ENCODE peak calls at places on chromosomes 11 and 22, in five cellular contexts. H is lower leg skin, Q is Caco-2, L is Peyer's patch, T is NT2/D1. Z is an unnamed sample.

GRCh38 chr22:50363411-50364194 is 20.5 kb downstream of the PPP6R2 start:
- DNase-seq in H (no peak), Q (no peak), L (no peak), T (no peak), Z (no peak)

GRCh38 chr11:15720460-15720859 is 605.7 kb downstream of the INSC start:
- DNase-seq in T (no peak), L (no peak), Q (no peak), H (no peak), Z (peak)

GRCh38 chr22:50612715-50613221 is 12.2 kb downstream of the MAPK8IP2 start:
- DNase-seq in Q (no peak), T (no peak), H (peak), L (peak), Z (no peak)

GRCh38 chr11:32581556-32581955 is 2.1 kb upstream of the EIF3M start:
- DNase-seq in H (no peak), L (no peak), Q (no peak), T (no peak), Z (no peak)

GRCh38 chr11:33741806-33742205 is 5.6 kb upstream of the CD59 start:
- DNase-seq in T (no peak), L (no peak), H (no peak), Q (no peak), Z (no peak)

GRCh38 chr11:126518130-126518995 is 162.9 kb downstream of the ST3GAL4 start:
- DNase-seq in H (no peak), Q (no peak), L (peak), T (no peak), Z (no peak)

GRCh38 chr11:65573391-65574146 is 1.2 kb downstream of the FAM89B start:
- DNase-seq in T (no peak), L (no peak), Q (no peak), H (no peak), Z (no peak)

GRCh38 chr11:45087761-45088160 is 58.7 kb upstream of the PRDM11 start:
- DNase-seq in L (no peak), H (no peak), Q (no peak), T (no peak), Z (no peak)

GRCh38 chr11:115963170-115963569 is 459.0 kb upstream of the CADM1 start:
- DNase-seq in L (no peak), Q (no peak), H (no peak), T (no peak), Z (peak)

GRCh38 chr22:23398701-23399366 is 181.3 kb downstream of the IGLL1 start:
- DNase-seq in L (peak), T (no peak), Q (peak), H (no peak), Z (no peak)
- H3K4me3 ChIP-seq in L (no peak), T (no peak), Q (no peak), H (no peak), Z (no peak)

GRCh38 chr11:69486056-69486772 is 4.8 kb downstream of the LINC01488 start:
- DNase-seq in H (no peak), Q (no peak), L (no peak), T (no peak), Z (no peak)
- H3K4me3 ChIP-seq in H (no peak), Q (no peak), L (no peak), T (no peak), Z (no peak)

DNA sequence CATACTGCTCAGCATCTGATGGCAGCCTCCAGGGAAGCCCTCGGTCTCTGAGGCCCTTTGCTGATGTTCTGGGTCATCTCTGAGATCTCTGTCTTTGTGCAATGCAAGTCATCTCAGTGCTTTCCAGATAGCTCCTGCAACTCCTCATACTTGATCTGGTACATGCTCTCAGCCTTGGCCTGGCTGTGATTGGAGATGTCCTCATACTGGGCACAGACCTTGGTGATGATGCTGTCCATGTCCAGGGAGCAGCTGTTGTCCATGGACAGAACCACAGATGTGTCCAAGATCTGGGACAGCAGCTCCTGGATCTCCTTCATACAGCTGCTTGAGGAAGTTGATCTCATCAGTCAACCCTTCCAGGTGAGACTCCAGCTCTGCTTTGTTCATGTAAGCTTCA is 69.1 kb downstream of the SIK2 start:
- DNase-seq in T (no peak), L (no peak), Q (no peak), H (no peak), Z (no peak)
- H3K4me3 ChIP-seq in T (no peak), L (no peak), Q (no peak), H (no peak), Z (no peak)

DNA sequence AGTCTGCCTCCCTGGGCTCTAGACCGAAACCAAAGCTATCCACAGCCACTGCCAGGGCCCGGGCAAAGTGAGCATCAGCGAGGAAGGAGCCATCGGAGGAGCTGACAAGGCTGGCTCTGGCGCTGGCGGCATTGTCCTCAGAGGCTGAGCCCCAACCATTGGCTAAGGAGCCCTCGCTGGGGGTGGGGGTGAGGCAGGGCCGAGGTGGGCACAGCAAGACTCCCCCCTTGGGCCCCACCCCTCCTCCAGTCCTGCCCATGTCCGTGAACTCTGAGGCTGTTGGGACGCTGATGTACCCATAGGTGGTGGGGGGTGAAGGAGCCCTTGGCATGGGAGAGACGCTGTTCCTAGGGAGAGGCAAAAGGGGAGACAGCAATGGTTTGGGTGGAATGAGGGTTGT is 11.2 kb downstream of the ROBO4 start:
- DNase-seq in L (no peak), H (peak), Q (peak), T (no peak), Z (no peak)
- H3K4me3 ChIP-seq in L (no peak), H (no peak), Q (no peak), T (no peak), Z (no peak)

GRCh38 chr22:21642584-21643448 is 714 bp downstream of the SDF2L1 start:
- DNase-seq in Q (peak), T (no peak), H (no peak), L (peak), Z (peak)

GRCh38 chr22:21641795-21642583 is at the start of gene SDF2L1:
- DNase-seq in T (peak), L (peak), Q (peak), H (peak), Z (peak)

GRCh38 chr22:21640810-21641209 is 1.3 kb upstream of the SDF2L1 start:
- DNase-seq in L (no peak), T (no peak), Q (no peak), H (no peak), Z (no peak)

GRCh38 chr22:21641417-21641794 is 696 bp upstream of the SDF2L1 start:
- DNase-seq in H (no peak), T (no peak), L (peak), Q (peak), Z (peak)

DNA sequence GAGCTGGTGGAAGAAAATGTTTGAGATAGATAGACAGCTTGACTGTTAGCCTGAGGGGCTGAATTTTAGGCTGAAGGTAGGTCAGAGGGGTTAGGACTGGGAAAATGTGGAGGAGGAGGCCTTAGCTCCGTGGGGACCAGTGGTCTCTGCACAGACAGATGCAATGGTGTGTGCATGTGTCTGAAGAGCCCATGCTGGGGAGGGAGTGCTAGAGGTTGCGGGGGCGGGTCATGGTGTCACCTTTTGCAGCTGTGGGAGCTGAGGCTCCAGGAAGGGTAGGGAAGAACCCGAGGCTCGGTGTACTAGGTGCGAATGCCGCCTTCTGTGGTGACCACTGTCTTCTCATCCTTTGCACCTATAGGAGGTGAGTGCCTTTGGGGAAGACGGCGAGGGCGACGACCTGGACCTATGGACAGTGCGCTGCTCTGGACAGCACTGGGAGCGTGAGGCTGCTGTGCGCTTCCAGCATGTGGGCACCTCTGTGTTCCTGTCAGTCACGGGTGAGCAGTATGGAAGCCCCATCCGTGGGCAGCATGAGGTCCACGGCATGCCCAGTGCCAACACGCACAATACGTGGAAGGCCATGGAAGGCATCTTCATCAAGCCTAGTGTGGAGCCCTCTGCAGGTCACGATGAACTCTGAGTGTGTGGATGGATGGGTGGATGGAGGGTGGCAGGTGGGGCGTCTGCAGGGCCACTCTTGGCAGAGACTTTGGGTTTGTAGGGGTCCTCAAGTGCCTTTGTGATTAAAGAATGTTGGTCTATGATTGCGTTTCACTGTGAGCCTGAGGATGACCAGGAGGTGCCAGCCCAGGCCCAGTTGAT is 1.6 kb downstream of the SDF2L1 start:
- DNase-seq in T (no peak), L (no peak), Q (no peak), H (no peak), Z (no peak)
- H3K4me3 ChIP-seq in T (peak), L (peak), Q (peak), H (no peak), Z (no peak)

GRCh38 chr11:796565-797299 is 1.3 kb downstream of the SLC25A22 start:
- DNase-seq in T (no peak), H (no peak), Q (no peak), L (peak), Z (no peak)

GRCh38 chr11:795638-796564 is 2.2 kb downstream of the SLC25A22 start:
- DNase-seq in Q (no peak), H (peak), T (no peak), L (peak), Z (peak)

GRCh38 chr11:794013-794765 is 3.9 kb downstream of the SLC25A22 start:
- DNase-seq in T (no peak), H (no peak), Q (no peak), L (no peak), Z (no peak)

GRCh38 chr11:793556-793955 is 3.7 kb upstream of the CEND1 start:
- DNase-seq in H (no peak), L (no peak), T (no peak), Q (no peak), Z (no peak)

GRCh38 chr11:794766-795637 is 3.1 kb downstream of the SLC25A22 start:
- DNase-seq in L (peak), H (no peak), T (no peak), Q (no peak), Z (no peak)
- H3K4me3 ChIP-seq in L (peak), H (no peak), T (peak), Q (no peak), Z (no peak)